ENCODE peak calls at places on chromosomes 4 and X, in five cellular contexts. One of them, this sample, is unnamed.

GRCh38 chr4:8652181-8653078 is 59.9 kb downstream of the CPZ start:
- DNase-seq in A549: no peak
- DNase-seq in K562: no peak
- DNase-seq in GM12878: no peak
- DNase-seq in GM23338: no peak
- DNase-seq in this sample: no peak

GRCh38 chrX:110082156-110082555 is 79.2 kb downstream of the TMEM164 start:
- DNase-seq in GM23338: no peak
- DNase-seq in A549: no peak
- DNase-seq in GM12878: no peak
- DNase-seq in K562: no peak
- DNase-seq in this sample: no peak

GRCh38 chr4:119087121-119087520 is 48.5 kb upstream of the MYOZ2 start:
- DNase-seq in GM23338: no peak
- DNase-seq in A549: no peak
- DNase-seq in K562: no peak
- DNase-seq in GM12878: no peak
- DNase-seq in this sample: no peak

GRCh38 chr4:146943691-146944375 is 1.8 kb downstream of the TTC29 start:
- DNase-seq in K562: no peak
- DNase-seq in A549: no peak
- DNase-seq in GM12878: no peak
- DNase-seq in GM23338: peak; percentile 11
- DNase-seq in this sample: peak; percentile 32

GRCh38 chrX:150365953-150366911 is 3.1 kb downstream of the MAMLD1 start:
- DNase-seq in GM12878: no peak
- DNase-seq in GM23338: peak; percentile 71
- DNase-seq in A549: no peak
- DNase-seq in K562: peak; percentile 23
- DNase-seq in this sample: no peak

GRCh38 chr4:115360441-115360840 is 247.0 kb upstream of the NDST4 start:
- DNase-seq in GM12878: no peak
- DNase-seq in GM23338: no peak
- DNase-seq in K562: no peak
- DNase-seq in A549: no peak
- DNase-seq in this sample: no peak

GRCh38 chr4:26060286-26060685 is 146.3 kb downstream of the SMIM20 start:
- DNase-seq in GM12878: no peak
- DNase-seq in GM23338: no peak
- DNase-seq in K562: no peak
- DNase-seq in A549: no peak
- DNase-seq in this sample: no peak

GRCh38 chr4:7228734-7229133 is 36.4 kb downstream of the SORCS2 start:
- DNase-seq in GM12878: no peak
- DNase-seq in GM23338: no peak
- DNase-seq in A549: no peak
- DNase-seq in K562: no peak
- DNase-seq in this sample: no peak

GRCh38 chr4:80115368-80116181 is 42.5 kb upstream of the ANTXR2 start:
- DNase-seq in A549: no peak
- DNase-seq in GM12878: no peak
- DNase-seq in GM23338: no peak
- DNase-seq in K562: peak; percentile 50
- DNase-seq in this sample: no peak

GRCh38 chrX:132063862-132064261 is 40.8 kb downstream of the STK26 start:
- DNase-seq in GM23338: no peak
- DNase-seq in GM12878: no peak
- DNase-seq in K562: no peak
- DNase-seq in A549: no peak
- DNase-seq in this sample: no peak

GRCh38 chr4:55866973-55867574 is 13.6 kb downstream of the EXOC1 start:
- DNase-seq in GM23338: peak; percentile 77
- DNase-seq in GM12878: peak; percentile 38
- DNase-seq in A549: peak; percentile 5
- DNase-seq in K562: peak; percentile 75
- DNase-seq in this sample: peak; percentile 65

GRCh38 chr4:54657556-54658313 is at the start of gene KIT:
- DNase-seq in A549: no peak
- DNase-seq in GM12878: no peak
- DNase-seq in K562: peak; percentile 43
- DNase-seq in GM23338: peak; percentile 93
- DNase-seq in this sample: no peak

GRCh38 chrX:53089224-53089842 is 4.6 kb upstream of the KANTR start:
- DNase-seq in GM12878: no peak
- DNase-seq in K562: peak; percentile 59
- DNase-seq in GM23338: peak; percentile 62
- DNase-seq in A549: peak; percentile 56
- DNase-seq in this sample: no peak

GRCh38 chr4:152680988-152681731 is 1.4 kb upstream of the TMEM154 start:
- DNase-seq in GM23338: no peak
- DNase-seq in GM12878: no peak
- DNase-seq in A549: peak; percentile 19
- DNase-seq in K562: no peak
- DNase-seq in this sample: no peak

GRCh38 chr4:177177446-177178160 is 132.1 kb upstream of the NEIL3 start:
- DNase-seq in A549: no peak
- DNase-seq in K562: no peak
- DNase-seq in GM12878: no peak
- DNase-seq in GM23338: no peak
- DNase-seq in this sample: no peak

GRCh38 chrX:134481339-134481738 is 21.4 kb downstream of the HPRT1 start:
- DNase-seq in K562: no peak
- DNase-seq in GM23338: no peak
- DNase-seq in A549: no peak
- DNase-seq in GM12878: no peak
- DNase-seq in this sample: no peak

GRCh38 chr4:182533948-182534347 is 290.7 kb downstream of the TENM3 start:
- DNase-seq in GM23338: no peak
- DNase-seq in K562: no peak
- DNase-seq in A549: no peak
- DNase-seq in GM12878: no peak
- DNase-seq in this sample: no peak

GRCh38 chr4:177791188-177791587 is 349.0 kb upstream of the AGA start:
- DNase-seq in GM12878: no peak
- DNase-seq in K562: no peak
- DNase-seq in GM23338: no peak
- DNase-seq in A549: no peak
- DNase-seq in this sample: no peak

GRCh38 chr4:2260336-2261109 is 1.4 kb downstream of the MXD4 start:
- DNase-seq in GM12878: no peak
- DNase-seq in K562: no peak
- DNase-seq in A549: no peak
- DNase-seq in GM23338: no peak
- DNase-seq in this sample: no peak

GRCh38 chr4:152738812-152739211 is 40.7 kb downstream of the TIGD4 start:
- DNase-seq in GM12878: no peak
- DNase-seq in A549: no peak
- DNase-seq in GM23338: no peak
- DNase-seq in K562: no peak
- DNase-seq in this sample: no peak

DNA sequence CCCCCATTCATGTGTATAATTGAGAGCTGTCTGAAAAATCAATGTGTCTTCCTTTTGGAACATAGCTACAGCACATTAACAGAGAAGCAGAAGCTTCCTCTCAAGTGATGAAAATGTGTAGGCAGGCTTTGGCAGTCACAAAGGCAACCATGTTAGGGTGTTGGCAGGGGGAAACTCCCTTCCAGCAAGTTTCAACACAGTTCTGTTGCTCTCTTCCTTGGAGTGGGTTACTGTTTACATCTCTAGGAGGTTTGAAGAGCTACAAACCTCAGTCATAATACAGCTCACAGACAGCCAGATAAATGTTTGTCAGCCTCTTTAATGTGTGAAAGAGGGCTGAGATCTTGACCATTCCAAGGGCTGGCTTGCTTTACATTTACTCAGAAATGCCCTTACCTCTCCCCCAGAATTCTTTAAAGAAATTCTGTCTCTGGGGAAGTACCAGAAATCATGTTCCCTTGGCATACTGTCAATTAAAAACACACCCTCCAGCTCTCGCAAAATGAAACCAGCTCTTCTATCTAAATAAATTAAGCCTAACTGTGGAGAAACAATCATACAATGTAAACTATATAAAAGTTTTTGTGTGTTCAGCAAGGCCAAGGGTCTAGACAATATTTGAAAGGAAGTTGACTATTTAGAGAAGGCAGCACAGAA is 18.9 kb downstream of the ZBTB33 start:
- DNase-seq in GM12878: no peak
- DNase-seq in GM23338: no peak
- DNase-seq in K562: no peak
- DNase-seq in A549: no peak
- DNase-seq in this sample: no peak
- TF ChIP-seq JUNB in GM12878: no peak
- TF ChIP-seq JUNB in GM23338: no peak
- TF ChIP-seq JUNB in K562: no peak
- TF ChIP-seq JUNB in A549: no peak
- TF ChIP-seq JUNB in this sample: no peak

DNA sequence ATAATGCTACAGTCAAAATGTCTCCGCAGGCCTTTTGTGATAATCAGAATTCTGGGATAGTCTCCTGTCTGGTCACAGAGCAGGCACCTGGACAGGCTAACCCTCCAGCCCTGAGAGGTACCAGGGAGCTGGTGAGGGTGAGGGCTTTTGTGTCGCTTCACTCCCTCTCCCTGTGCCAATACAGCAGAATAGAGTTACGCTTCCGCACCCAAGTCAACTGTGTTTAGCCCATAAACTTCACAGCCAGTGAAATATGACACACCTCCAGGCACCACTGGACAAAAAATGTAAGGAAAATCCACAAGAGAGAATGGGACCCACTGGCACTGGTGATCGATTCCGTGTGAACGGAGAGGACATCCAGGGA is 1.3 kb downstream of the GAK start:
- DNase-seq in A549: no peak
- DNase-seq in K562: no peak
- DNase-seq in GM12878: no peak
- DNase-seq in GM23338: no peak
- DNase-seq in this sample: no peak
- TF ChIP-seq JUNB in A549: no peak
- TF ChIP-seq JUNB in K562: no peak
- TF ChIP-seq JUNB in GM12878: no peak
- TF ChIP-seq JUNB in GM23338: no peak
- TF ChIP-seq JUNB in this sample: no peak

GRCh38 chr4:22345055-22345454 is 170.8 kb downstream of the ADGRA3 start:
- DNase-seq in GM23338: no peak
- DNase-seq in GM12878: no peak
- DNase-seq in K562: no peak
- DNase-seq in A549: no peak
- DNase-seq in this sample: no peak

GRCh38 chr4:22339491-22339890 is 176.4 kb downstream of the ADGRA3 start:
- DNase-seq in GM12878: no peak
- DNase-seq in A549: no peak
- DNase-seq in K562: no peak
- DNase-seq in GM23338: no peak
- DNase-seq in this sample: no peak

GRCh38 chr4:22345678-22346077 is 170.2 kb downstream of the ADGRA3 start:
- DNase-seq in K562: no peak
- DNase-seq in A549: no peak
- DNase-seq in GM12878: no peak
- DNase-seq in GM23338: no peak
- DNase-seq in this sample: no peak

GRCh38 chr4:22338806-22339205 is 177.1 kb downstream of the ADGRA3 start:
- DNase-seq in GM12878: no peak
- DNase-seq in A549: no peak
- DNase-seq in K562: no peak
- DNase-seq in GM23338: no peak
- DNase-seq in this sample: no peak

DNA sequence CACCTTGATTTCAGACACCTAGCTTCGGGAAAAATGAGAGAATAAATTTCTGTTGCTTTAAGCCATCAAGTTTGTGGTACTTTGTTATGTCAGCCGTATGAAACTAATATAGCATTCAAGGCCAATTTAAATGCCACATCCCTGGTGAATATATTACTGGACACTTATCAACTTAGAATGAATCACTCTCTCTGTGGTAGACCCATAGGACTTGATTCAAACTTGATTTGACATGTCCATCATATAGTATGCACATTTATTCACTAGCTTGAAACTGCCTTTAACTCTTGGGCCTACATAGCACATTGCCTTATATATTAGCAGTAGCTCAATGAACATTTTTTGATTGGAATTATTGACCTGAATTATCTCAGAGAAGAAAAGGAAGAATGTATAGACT is 172.3 kb downstream of the ADGRA3 start:
- DNase-seq in K562: no peak
- DNase-seq in GM12878: no peak
- DNase-seq in GM23338: no peak
- DNase-seq in A549: no peak
- DNase-seq in this sample: no peak
- TF ChIP-seq JUNB in K562: no peak
- TF ChIP-seq JUNB in GM12878: no peak
- TF ChIP-seq JUNB in GM23338: no peak
- TF ChIP-seq JUNB in A549: no peak
- TF ChIP-seq JUNB in this sample: no peak

GRCh38 chrX:1323315-1323714 is 13.3 kb upstream of the IL3RA start:
- DNase-seq in K562: peak; percentile 57
- DNase-seq in A549: peak; percentile 76
- DNase-seq in GM23338: peak; percentile 85
- DNase-seq in GM12878: peak; percentile 55
- DNase-seq in this sample: peak; percentile 51
- TF ChIP-seq JUNB in K562: no peak
- TF ChIP-seq JUNB in A549: no peak
- TF ChIP-seq JUNB in GM23338: no peak
- TF ChIP-seq JUNB in GM12878: no peak
- TF ChIP-seq JUNB in this sample: no peak

GRCh38 chr4:187501731-187502130 is 493.8 kb upstream of the ZFP42 start:
- DNase-seq in GM12878: no peak
- DNase-seq in A549: no peak
- DNase-seq in GM23338: no peak
- DNase-seq in K562: no peak
- DNase-seq in this sample: no peak

GRCh38 chr4:187504974-187505797 is 490.4 kb upstream of the ZFP42 start:
- DNase-seq in K562: peak; percentile 3
- DNase-seq in GM12878: no peak
- DNase-seq in GM23338: peak; percentile 32
- DNase-seq in A549: no peak
- DNase-seq in this sample: no peak

DNA sequence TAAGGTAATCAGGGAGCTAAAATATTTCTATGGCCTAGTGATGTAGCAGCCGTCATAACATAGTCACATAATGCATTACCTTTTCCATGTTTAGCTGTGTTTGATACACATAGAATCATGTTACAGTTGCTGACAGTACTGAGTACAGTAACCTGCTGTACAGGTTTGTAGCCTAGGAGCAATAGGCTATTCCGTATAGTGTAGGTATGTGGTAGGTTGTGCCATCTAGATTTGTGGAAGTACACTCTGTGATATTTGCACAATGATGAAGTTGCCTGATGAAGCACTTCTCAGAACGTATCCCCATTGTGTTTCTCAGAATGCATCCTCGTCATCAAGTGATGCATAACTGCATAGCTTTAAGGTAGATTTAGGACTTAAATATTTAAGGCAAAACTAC is 495.6 kb upstream of the ZFP42 start:
- DNase-seq in GM23338: no peak
- DNase-seq in A549: no peak
- DNase-seq in K562: no peak
- DNase-seq in GM12878: no peak
- DNase-seq in this sample: no peak
- TF ChIP-seq JUNB in GM23338: no peak
- TF ChIP-seq JUNB in A549: no peak
- TF ChIP-seq JUNB in K562: no peak
- TF ChIP-seq JUNB in GM12878: no peak
- TF ChIP-seq JUNB in this sample: no peak

This sample was measured in HepG2.